ENCODE peak calls at places on chromosomes 13 and 19, in eight cellular contexts. One of them, this sample, is unnamed.

GRCh38 chr13:57624565-57625435 is 6.7 kb upstream of the PCDH17 start:
- DNase-seq in esophagus muscularis mucosa: no peak
- DNase-seq in suprapubic skin: no peak
- DNase-seq in ovary: no peak
- DNase-seq in stomach: no peak
- DNase-seq in H1: no peak
- DNase-seq in transverse colon: peak; percentile 8
- DNase-seq in tibial nerve: peak; percentile 61
- DNase-seq in this sample: no peak

GRCh38 chr13:91346848-91347211 is 657 bp upstream of the MIR17HG start:
- DNase-seq in H1: no peak
- DNase-seq in ovary: peak; percentile 14
- DNase-seq in esophagus muscularis mucosa: no peak
- DNase-seq in suprapubic skin: no peak
- DNase-seq in stomach: no peak
- DNase-seq in tibial nerve: no peak
- DNase-seq in transverse colon: peak; percentile 40
- DNase-seq in this sample: no peak

GRCh38 chr19:13689050-13689449 is 75.3 kb upstream of the MRI1 start:
- DNase-seq in transverse colon: no peak
- DNase-seq in H1: no peak
- DNase-seq in ovary: no peak
- DNase-seq in suprapubic skin: no peak
- DNase-seq in tibial nerve: no peak
- DNase-seq in stomach: no peak
- DNase-seq in esophagus muscularis mucosa: no peak
- DNase-seq in this sample: no peak

GRCh38 chr13:46561691-46562090 is 8.7 kb downstream of the LRCH1 start:
- DNase-seq in transverse colon: no peak
- DNase-seq in tibial nerve: no peak
- DNase-seq in stomach: no peak
- DNase-seq in H1: no peak
- DNase-seq in ovary: no peak
- DNase-seq in esophagus muscularis mucosa: no peak
- DNase-seq in suprapubic skin: no peak
- DNase-seq in this sample: no peak

GRCh38 chr19:8814176-8814575 is 17.9 kb downstream of the ZNF558 start:
- DNase-seq in esophagus muscularis mucosa: no peak
- DNase-seq in tibial nerve: no peak
- DNase-seq in H1: no peak
- DNase-seq in transverse colon: no peak
- DNase-seq in stomach: no peak
- DNase-seq in suprapubic skin: no peak
- DNase-seq in ovary: no peak
- DNase-seq in this sample: no peak

GRCh38 chr19:47613165-47614146 is 4.5 kb downstream of the BICRA start:
- DNase-seq in transverse colon: no peak
- DNase-seq in tibial nerve: no peak
- DNase-seq in stomach: no peak
- DNase-seq in esophagus muscularis mucosa: no peak
- DNase-seq in H1: no peak
- DNase-seq in suprapubic skin: no peak
- DNase-seq in ovary: no peak
- DNase-seq in this sample: peak; percentile 74

GRCh38 chr19:5762608-5763217 is 21.8 kb downstream of the PRR22 start:
- DNase-seq in stomach: no peak
- DNase-seq in esophagus muscularis mucosa: no peak
- DNase-seq in ovary: no peak
- DNase-seq in tibial nerve: no peak
- DNase-seq in H1: no peak
- DNase-seq in suprapubic skin: no peak
- DNase-seq in transverse colon: no peak
- DNase-seq in this sample: no peak

GRCh38 chr19:13899393-13899792 is 6.5 kb downstream of the BRME1 start:
- DNase-seq in transverse colon: peak; percentile 57
- DNase-seq in H1: no peak
- DNase-seq in suprapubic skin: no peak
- DNase-seq in tibial nerve: no peak
- DNase-seq in ovary: no peak
- DNase-seq in stomach: no peak
- DNase-seq in esophagus muscularis mucosa: no peak
- DNase-seq in this sample: no peak

GRCh38 chr13:29859971-29860370 is 9.6 kb upstream of the UBL3 start:
- DNase-seq in ovary: no peak
- DNase-seq in esophagus muscularis mucosa: no peak
- DNase-seq in stomach: no peak
- DNase-seq in tibial nerve: no peak
- DNase-seq in suprapubic skin: no peak
- DNase-seq in transverse colon: no peak
- DNase-seq in H1: no peak
- DNase-seq in this sample: no peak

GRCh38 chr13:36029171-36029570 is 102.0 kb downstream of the DCLK1 start:
- DNase-seq in H1: no peak
- DNase-seq in stomach: no peak
- DNase-seq in esophagus muscularis mucosa: no peak
- DNase-seq in tibial nerve: no peak
- DNase-seq in ovary: no peak
- DNase-seq in transverse colon: no peak
- DNase-seq in suprapubic skin: no peak
- DNase-seq in this sample: no peak

GRCh38 chr13:18947376-18947977 is 234.1 kb downstream of the TUBA3C start:
- DNase-seq in ovary: no peak
- DNase-seq in H1: no peak
- DNase-seq in stomach: no peak
- DNase-seq in esophagus muscularis mucosa: no peak
- DNase-seq in transverse colon: no peak
- DNase-seq in suprapubic skin: no peak
- DNase-seq in tibial nerve: no peak
- DNase-seq in this sample: no peak

GRCh38 chr13:113192902-113193301 is 15.6 kb downstream of the PCID2 start:
- DNase-seq in esophagus muscularis mucosa: no peak
- DNase-seq in ovary: no peak
- DNase-seq in tibial nerve: no peak
- DNase-seq in H1: no peak
- DNase-seq in suprapubic skin: no peak
- DNase-seq in stomach: no peak
- DNase-seq in transverse colon: no peak
- DNase-seq in this sample: no peak

GRCh38 chr19:32921624-32922023 is 50.1 kb downstream of the CEP89 start:
- DNase-seq in H1: no peak
- DNase-seq in suprapubic skin: no peak
- DNase-seq in transverse colon: no peak
- DNase-seq in tibial nerve: no peak
- DNase-seq in esophagus muscularis mucosa: no peak
- DNase-seq in ovary: no peak
- DNase-seq in stomach: no peak
- DNase-seq in this sample: no peak

GRCh38 chr19:32928806-32929205 is 43.0 kb downstream of the CEP89 start:
- DNase-seq in H1: no peak
- DNase-seq in esophagus muscularis mucosa: no peak
- DNase-seq in ovary: no peak
- DNase-seq in tibial nerve: no peak
- DNase-seq in transverse colon: no peak
- DNase-seq in stomach: no peak
- DNase-seq in suprapubic skin: no peak
- DNase-seq in this sample: no peak

GRCh38 chr19:32919365-32919764 is 49.8 kb upstream of the SLC7A9 start:
- DNase-seq in stomach: no peak
- DNase-seq in H1: no peak
- DNase-seq in esophagus muscularis mucosa: no peak
- DNase-seq in tibial nerve: no peak
- DNase-seq in ovary: no peak
- DNase-seq in suprapubic skin: no peak
- DNase-seq in transverse colon: no peak
- DNase-seq in this sample: no peak

GRCh38 chr19:32924200-32924599 is 47.6 kb downstream of the CEP89 start:
- DNase-seq in esophagus muscularis mucosa: no peak
- DNase-seq in tibial nerve: no peak
- DNase-seq in suprapubic skin: no peak
- DNase-seq in ovary: no peak
- DNase-seq in stomach: no peak
- DNase-seq in transverse colon: peak; percentile 31
- DNase-seq in H1: no peak
- DNase-seq in this sample: no peak
- TF ChIP-seq CTCF in esophagus muscularis mucosa: no peak
- TF ChIP-seq CTCF in tibial nerve: no peak
- TF ChIP-seq CTCF in suprapubic skin: no peak
- TF ChIP-seq CTCF in ovary: no peak
- TF ChIP-seq CTCF in stomach: no peak
- TF ChIP-seq CTCF in transverse colon: no peak
- TF ChIP-seq CTCF in H1: no peak
- TF ChIP-seq CTCF in this sample: no peak

DNA sequence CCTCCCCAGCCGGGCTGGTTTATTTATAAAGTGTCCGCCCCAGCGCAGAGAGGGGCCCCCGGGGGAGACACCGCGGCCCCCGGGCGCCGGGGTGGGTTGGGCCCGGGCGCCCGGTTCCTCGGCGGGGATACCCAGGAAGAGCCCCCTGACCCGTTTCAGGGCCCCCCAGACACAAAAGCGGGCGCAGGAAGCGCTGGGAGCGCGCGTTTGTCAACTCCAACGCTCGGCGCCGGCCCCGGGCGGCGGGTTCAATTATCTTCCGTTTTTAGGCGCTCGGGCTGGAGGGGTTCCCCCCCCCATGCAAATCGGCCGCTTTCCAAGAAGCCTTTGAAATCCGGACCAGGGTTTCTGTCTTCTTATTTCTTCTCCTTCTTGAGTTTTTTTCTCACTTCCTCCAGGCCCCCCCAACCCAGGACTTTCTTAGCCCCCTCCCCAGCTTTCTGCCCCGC is 784 bp downstream of the ARID3A start:
- DNase-seq in ovary: peak; percentile 70
- DNase-seq in stomach: peak; percentile 67
- DNase-seq in H1: no peak
- DNase-seq in tibial nerve: peak; percentile 63
- DNase-seq in transverse colon: peak; percentile 77
- DNase-seq in esophagus muscularis mucosa: no peak
- DNase-seq in suprapubic skin: no peak
- DNase-seq in this sample: no peak
- TF ChIP-seq EP300 in ovary: no peak
- TF ChIP-seq EP300 in stomach: no peak
- TF ChIP-seq EP300 in H1: no peak
- TF ChIP-seq EP300 in tibial nerve: no peak
- TF ChIP-seq EP300 in transverse colon: no peak
- TF ChIP-seq EP300 in esophagus muscularis mucosa: no peak
- TF ChIP-seq EP300 in suprapubic skin: no peak
- TF ChIP-seq EP300 in this sample: no peak

GRCh38 chr19:17951151-17952040 is 15.5 kb upstream of the KCNN1 start:
- DNase-seq in transverse colon: no peak
- DNase-seq in esophagus muscularis mucosa: no peak
- DNase-seq in H1: no peak
- DNase-seq in ovary: no peak
- DNase-seq in stomach: no peak
- DNase-seq in suprapubic skin: no peak
- DNase-seq in tibial nerve: no peak
- DNase-seq in this sample: no peak

GRCh38 chr19:17950310-17951150 is 16.4 kb upstream of the KCNN1 start:
- DNase-seq in tibial nerve: no peak
- DNase-seq in ovary: no peak
- DNase-seq in esophagus muscularis mucosa: no peak
- DNase-seq in H1: no peak
- DNase-seq in suprapubic skin: no peak
- DNase-seq in transverse colon: no peak
- DNase-seq in stomach: no peak
- DNase-seq in this sample: no peak

GRCh38 chr19:17948967-17949930 is 16.4 kb downstream of the CCDC124 start:
- DNase-seq in tibial nerve: no peak
- DNase-seq in suprapubic skin: no peak
- DNase-seq in ovary: no peak
- DNase-seq in transverse colon: no peak
- DNase-seq in stomach: no peak
- DNase-seq in H1: no peak
- DNase-seq in esophagus muscularis mucosa: no peak
- DNase-seq in this sample: no peak

GRCh38 chr19:17948474-17948966 is 15.7 kb downstream of the CCDC124 start:
- DNase-seq in suprapubic skin: no peak
- DNase-seq in tibial nerve: no peak
- DNase-seq in stomach: no peak
- DNase-seq in transverse colon: no peak
- DNase-seq in ovary: no peak
- DNase-seq in esophagus muscularis mucosa: no peak
- DNase-seq in H1: no peak
- DNase-seq in this sample: no peak

GRCh38 chr19:17949956-17950309 is 17.0 kb upstream of the KCNN1 start:
- DNase-seq in ovary: no peak
- DNase-seq in esophagus muscularis mucosa: no peak
- DNase-seq in suprapubic skin: no peak
- DNase-seq in tibial nerve: no peak
- DNase-seq in H1: no peak
- DNase-seq in transverse colon: no peak
- DNase-seq in stomach: no peak
- DNase-seq in this sample: no peak
- H3K4me3 ChIP-seq in ovary: no peak overlapping the region
- H3K4me3 ChIP-seq in esophagus muscularis mucosa: no peak overlapping the region
- H3K4me3 ChIP-seq in suprapubic skin: no peak overlapping the region
- H3K4me3 ChIP-seq in tibial nerve: no peak overlapping the region
- H3K4me3 ChIP-seq in H1: peak overlapping the region; percentile 48
- H3K4me3 ChIP-seq in transverse colon: no peak overlapping the region
- H3K4me3 ChIP-seq in stomach: no peak overlapping the region
- H3K4me3 ChIP-seq in this sample: no peak overlapping the region

DNA sequence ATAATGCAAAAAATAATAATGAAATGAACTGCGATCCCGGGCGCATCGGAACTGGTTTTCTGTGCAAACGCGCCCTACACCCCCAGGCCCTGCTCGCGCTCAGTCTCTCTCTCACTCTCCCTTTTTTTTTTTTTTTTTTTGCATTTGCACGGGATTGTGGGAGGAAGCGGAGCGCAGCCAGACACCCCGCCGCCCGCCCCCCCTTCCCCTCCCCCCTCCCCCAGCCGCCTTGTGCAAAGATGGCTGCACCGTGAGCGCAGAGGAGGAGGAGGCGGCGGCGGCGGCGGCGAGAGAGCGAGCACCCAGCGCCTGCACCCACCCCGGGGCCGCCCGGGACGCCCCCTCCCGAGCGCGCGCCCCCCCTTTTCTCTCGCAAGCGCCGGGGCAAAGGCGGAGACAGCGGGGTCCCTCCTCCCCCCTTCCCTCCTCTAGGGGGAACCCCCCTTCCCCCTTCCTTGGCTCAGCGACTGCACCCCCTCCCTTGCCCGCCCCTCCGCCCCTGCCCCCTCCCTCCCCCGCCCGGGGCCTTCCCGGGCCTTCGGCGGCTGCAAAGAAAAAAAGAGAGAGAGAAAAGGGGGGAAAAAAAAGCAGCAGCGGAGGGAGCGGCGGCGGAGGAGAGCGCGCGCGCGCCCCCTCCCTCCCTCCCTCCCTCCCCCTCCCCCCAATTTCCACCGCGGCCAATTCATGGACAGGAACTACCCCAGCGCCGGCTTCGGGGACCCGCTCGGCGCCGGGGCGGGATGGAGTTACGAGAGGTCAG is at the start of gene PRR12:
- DNase-seq in stomach: peak; percentile 59
- DNase-seq in H1: no peak
- DNase-seq in ovary: peak; percentile 74
- DNase-seq in tibial nerve: no peak
- DNase-seq in transverse colon: peak; percentile 68
- DNase-seq in esophagus muscularis mucosa: peak; percentile 94
- DNase-seq in suprapubic skin: no peak
- DNase-seq in this sample: peak; percentile 85
- TF ChIP-seq CTCF in stomach: no peak
- TF ChIP-seq CTCF in H1: no peak
- TF ChIP-seq CTCF in ovary: no peak
- TF ChIP-seq CTCF in tibial nerve: no peak
- TF ChIP-seq CTCF in transverse colon: no peak
- TF ChIP-seq CTCF in esophagus muscularis mucosa: no peak
- TF ChIP-seq CTCF in suprapubic skin: no peak
- TF ChIP-seq CTCF in this sample: no peak